ENCODE peak calls at places on chromosomes 12 and 14, in seven cellular contexts. G, B, Z, A, O, Q and Y are unnamed samples.
A peak's percentile ranks its signal among the peaks of the same experiment; 100 is the strongest.

GRCh38 chr12:71626098-71626497 is 37.5 kb downstream of the ZFC3H1 start:
- DNase-seq in O (peak; percentile 53), Z (no peak), B (no peak), A (no peak), G (no peak), Q (no peak), Y (no peak)

GRCh38 chr12:109385339-109386078 is 37.8 kb downstream of the MYO1H start:
- DNase-seq in Q (no peak), A (no peak), B (no peak), Z (peak; percentile 21), G (no peak), O (peak; percentile 61), Y (no peak)

GRCh38 chr12:50933459-50934124 is 18.8 kb upstream of the HIGD1C start:
- DNase-seq in A (no peak), G (no peak), Z (no peak), Q (no peak), B (no peak), O (no peak), Y (no peak)

GRCh38 chr14:85313801-85314207 is 216.1 kb upstream of the FLRT2 start:
- DNase-seq in B (no peak), Z (no peak), Q (no peak), G (no peak), O (no peak), A (no peak), Y (no peak)

GRCh38 chr14:104820669-104821228 is 19.8 kb downstream of the ZBTB42 start:
- DNase-seq in A (peak; percentile 76), Z (no peak), O (no peak), B (peak; percentile 79), G (no peak), Q (no peak), Y (no peak)

GRCh38 chr12:52204095-52204930 is 12.5 kb upstream of the KRT80 start:
- DNase-seq in B (peak; percentile 47), A (no peak), Z (no peak), Q (no peak), G (no peak), O (no peak), Y (no peak)

GRCh38 chr12:104456950-104457745 is 400 bp downstream of the CHST11 start:
- DNase-seq in A (peak; percentile 60), Q (peak; percentile 52), Z (peak; percentile 61), G (peak; percentile 68), O (peak; percentile 80), B (peak; percentile 86), Y (peak; percentile 23)

GRCh38 chr12:49705479-49706267 is 1.5 kb downstream of the FMNL3 start:
- DNase-seq in B (peak; percentile 69), A (no peak), Q (peak; percentile 5), G (no peak), O (peak; percentile 37), Z (no peak), Y (no peak)

GRCh38 chr12:52924764-52925716 is 20.2 kb upstream of the KRT8 start:
- DNase-seq in Z (no peak), O (no peak), Q (no peak), G (no peak), A (no peak), B (no peak), Y (no peak)

GRCh38 chr12:29970501-29970900 is 186.8 kb upstream of the TMTC1 start:
- DNase-seq in Z (no peak), Q (no peak), O (no peak), G (no peak), B (no peak), A (no peak), Y (no peak)

GRCh38 chr14:25237845-25238244 is 187.9 kb upstream of the STXBP6 start:
- DNase-seq in A (no peak), Z (no peak), O (peak; percentile 8), G (no peak), Q (no peak), B (no peak), Y (no peak)

GRCh38 chr14:50335389-50335788 is 23.3 kb downstream of the DMAC2L start:
- DNase-seq in B (peak; percentile 86), Q (no peak), Z (no peak), O (no peak), G (no peak), A (no peak), Y (no peak)

GRCh38 chr14:101867854-101868253 is 96.5 kb upstream of the DYNC1H1 start:
- DNase-seq in A (no peak), O (no peak), Q (no peak), G (no peak), B (no peak), Z (no peak), Y (no peak)
- H3K4me1 ChIP-seq in A (no peaks in the 10 kb centered on the region), O (peaks cover 10% of the 10 kb centered on the region), Q (peaks cover 16% of the 10 kb centered on the region), G (peaks cover 11% of the 10 kb centered on the region), B (peaks cover 20% of the 10 kb centered on the region), Z (peaks cover 7% of the 10 kb centered on the region), Y (no peaks in the 10 kb centered on the region)

GRCh38 chr14:54689928-54690327 is 123.0 kb downstream of the SAMD4A start:
- DNase-seq in O (no peak), Q (no peak), G (no peak), A (no peak), B (no peak), Z (no peak), Y (no peak)
- H3K4me1 ChIP-seq in O (no peaks in the 10 kb centered on the region), Q (no peaks in the 10 kb centered on the region), G (no peaks in the 10 kb centered on the region), A (peaks cover under 1% of the 10 kb centered on the region), B (peaks cover 58% of the 10 kb centered on the region), Z (no peaks in the 10 kb centered on the region), Y (peaks cover 72% of the 10 kb centered on the region)

DNA sequence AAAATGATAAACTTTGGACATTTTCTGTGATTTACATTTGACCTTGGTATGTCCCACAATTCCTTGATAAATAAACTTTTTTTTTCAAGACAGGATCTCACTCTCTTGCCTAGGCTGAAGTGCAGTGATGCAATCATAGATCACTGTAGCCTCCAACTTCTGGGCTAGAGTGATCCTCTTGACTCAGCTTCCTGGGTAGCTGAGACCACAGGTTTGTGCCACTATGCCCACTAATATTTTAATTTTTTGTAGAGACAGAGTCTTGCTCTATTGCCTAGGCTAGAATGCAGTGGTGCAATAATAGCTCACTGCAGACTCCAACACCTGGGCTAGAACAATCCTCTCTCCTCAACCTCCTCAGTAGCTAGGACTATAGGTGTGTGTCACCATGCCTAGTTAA is 79.1 kb upstream of the PTGDR start:
- DNase-seq in O (no peak), B (no peak), Q (no peak), A (no peak), Z (no peak), G (no peak), Y (no peak)
- H3K4me1 ChIP-seq in O (peaks cover 4% of the 10 kb centered on the region), B (no peaks in the 10 kb centered on the region), Q (peaks cover 6% of the 10 kb centered on the region), A (no peaks in the 10 kb centered on the region), Z (no peaks in the 10 kb centered on the region), G (no peaks in the 10 kb centered on the region), Y (no peaks in the 10 kb centered on the region)

GRCh38 chr12:6767301-6767591 is 1.1 kb downstream of the PTMS start:
- DNase-seq in O (no peak), B (no peak), Z (no peak), G (no peak), A (no peak), Q (no peak), Y (no peak)
- H3K4me1 ChIP-seq in O (peaks cover 44% of the 10 kb centered on the region), B (peaks cover 79% of the 10 kb centered on the region), Z (peaks cover 38% of the 10 kb centered on the region), G (peaks cover 30% of the 10 kb centered on the region), A (peaks cover 73% of the 10 kb centered on the region), Q (peaks cover 27% of the 10 kb centered on the region), Y (peaks cover 22% of the 10 kb centered on the region)